ENCODE peak calls at places on chromosome 17, in six cellular contexts. G is MCF 10A, S is coronary artery, D is adrenal gland, T is transverse colon, H is WTC11. I is an unnamed sample.

GRCh38 chr17:33756021-33756420 is 462.9 kb upstream of the ASIC2 start:
- DNase-seq in D (no peak), T (no peak), H (no peak), S (peak; percentile 12), G (no peak), I (no peak)

GRCh38 chr17:7263071-7263800 is 958 bp upstream of the CLDN7 start:
- DNase-seq in G (peak; percentile 83), S (no peak), D (no peak), T (peak; percentile 95), H (peak; percentile 93), I (peak; percentile 68)

GRCh38 chr17:1111599-1112443 is 68.0 kb downstream of the ABR start:
- DNase-seq in D (peak; percentile 57), H (no peak), G (no peak), T (peak; percentile 55), S (peak; percentile 84), I (peak; percentile 63)

GRCh38 chr17:36004604-36005003 is 3.3 kb upstream of the CCL15 start:
- DNase-seq in H (no peak), G (no peak), T (no peak), S (no peak), D (no peak), I (no peak)

GRCh38 chr17:12667299-12667958 is 1.7 kb downstream of the MYOCD start:
- DNase-seq in H (peak; percentile 42), S (no peak), G (peak; percentile 51), D (no peak), T (peak; percentile 20), I (peak; percentile 38)

GRCh38 chr17:57578608-57578990 is 166.5 kb downstream of the CCDC182 start:
- DNase-seq in G (no peak), S (no peak), T (no peak), D (no peak), H (no peak), I (no peak)

GRCh38 chr17:67244621-67245072 is 349 bp downstream of the HELZ start:
- DNase-seq in T (peak; percentile 19), G (no peak), D (peak; percentile 28), H (peak; percentile 23), S (no peak), I (peak; percentile 21)

GRCh38 chr17:45339646-45340605 is 23.1 kb upstream of the MAP3K14 start:
- DNase-seq in S (peak; percentile 41), G (no peak), T (no peak), D (no peak), H (no peak), I (no peak)

GRCh38 chr17:1573932-1574696 is 11.5 kb upstream of the PITPNA start:
- DNase-seq in T (peak; percentile 89), H (peak; percentile 87), D (peak; percentile 84), S (peak; percentile 92), G (peak; percentile 87), I (peak; percentile 89)

GRCh38 chr17:7839890-7840260 is 5.9 kb downstream of the KDM6B start:
- DNase-seq in S (peak; percentile 68), H (no peak), D (peak; percentile 7), T (no peak), G (peak; percentile 25), I (no peak)

GRCh38 chr17:27430383-27430840 is 25.8 kb upstream of the KSR1 start:
- DNase-seq in G (no peak), D (no peak), S (no peak), T (no peak), H (no peak), I (no peak)

GRCh38 chr17:19363460-19364035 is 1.0 kb upstream of the B9D1 start:
- DNase-seq in D (no peak), T (no peak), S (no peak), G (no peak), H (no peak), I (no peak)

GRCh38 chr17:58541249-58541648 is 26.8 kb upstream of the MTMR4 start:
- DNase-seq in D (no peak), G (peak; percentile 24), H (peak; percentile 42), T (no peak), S (no peak), I (no peak)

GRCh38 chr17:79711715-79712305 is 18.9 kb upstream of the ENPP7 start:
- DNase-seq in G (peak; percentile 78), D (no peak), T (no peak), H (peak; percentile 44), S (no peak), I (no peak)

GRCh38 chr17:50765454-50766221 is 1.7 kb downstream of the ANKRD40CL start:
- DNase-seq in H (no peak), G (no peak), T (peak; percentile 77), S (no peak), D (no peak), I (no peak)

GRCh38 chr17:48240562-48241130 is 133.1 kb downstream of the SNX11 start:
- DNase-seq in D (no peak), T (no peak), S (no peak), H (no peak), G (no peak), I (no peak)

GRCh38 chr17:18258356-18259038 is at the start of gene FLII:
- DNase-seq in H (peak; percentile 60), T (peak; percentile 71), G (peak; percentile 59), S (no peak), D (peak; percentile 53), I (peak; percentile 50)

GRCh38 chr17:57271821-57272220 is 15.5 kb downstream of the MSI2 start:
- DNase-seq in S (no peak), H (no peak), T (no peak), G (no peak), D (peak; percentile 9), I (no peak)

GRCh38 chr17:1110844-1111598 is 68.8 kb downstream of the ABR start:
- DNase-seq in S (peak; percentile 95), T (peak; percentile 79), H (no peak), D (peak; percentile 81), G (peak; percentile 94), I (peak; percentile 84)

GRCh38 chr17:55198690-55199370 is 65.9 kb upstream of the HLF start:
- DNase-seq in D (no peak), H (no peak), S (no peak), T (no peak), G (no peak), I (no peak)

GRCh38 chr17:58504826-58505351 is 9.5 kb downstream of the MTMR4 start:
- DNase-seq in H (no peak), S (no peak), T (peak; percentile 27), G (no peak), D (no peak), I (no peak)

GRCh38 chr17:49971848-49972485 is 3.0 kb downstream of the DLX4 start:
- DNase-seq in T (no peak), H (peak; percentile 43), D (peak; percentile 26), G (no peak), S (no peak), I (no peak)

GRCh38 chr17:71071837-71072236 is 902.5 kb downstream of the KCNJ2 start:
- DNase-seq in H (no peak), G (peak; percentile 95), S (no peak), D (peak; percentile 64), T (no peak), I (peak; percentile 80)

GRCh38 chr17:52148969-52149351 is 9.6 kb downstream of the CA10 start:
- DNase-seq in G (peak; percentile 88), T (no peak), S (no peak), H (no peak), D (no peak), I (peak; percentile 75)

GRCh38 chr17:69722518-69722917 is 308.0 kb downstream of the MAP2K6 start:
- DNase-seq in H (no peak), D (no peak), T (no peak), G (no peak), S (no peak), I (no peak)

GRCh38 chr17:37558299-37558698 is 50.9 kb downstream of the SYNRG start:
- DNase-seq in D (no peak), H (no peak), T (no peak), S (no peak), G (no peak), I (no peak)
- TF ChIP-seq CTCF in D (no peak), H (no peak), T (no peak), S (no peak), G (no peak), I (no peak)

GRCh38 chr17:5838661-5839300 is 231.4 kb upstream of the WSCD1 start:
- DNase-seq in D (no peak), T (no peak), G (no peak), H (peak; percentile 48), S (no peak), I (no peak)
- TF ChIP-seq CTCF in D (no peak), T (no peak), G (no peak), H (no peak), S (no peak), I (no peak)

GRCh38 chr17:78488867-78489634 is 88.1 kb downstream of the DNAH17 start:
- DNase-seq in T (no peak), D (no peak), S (no peak), G (peak; percentile 3), H (no peak), I (no peak)
- TF ChIP-seq CTCF in T (no peak), D (no peak), S (no peak), G (no peak), H (no peak), I (no peak)

DNA sequence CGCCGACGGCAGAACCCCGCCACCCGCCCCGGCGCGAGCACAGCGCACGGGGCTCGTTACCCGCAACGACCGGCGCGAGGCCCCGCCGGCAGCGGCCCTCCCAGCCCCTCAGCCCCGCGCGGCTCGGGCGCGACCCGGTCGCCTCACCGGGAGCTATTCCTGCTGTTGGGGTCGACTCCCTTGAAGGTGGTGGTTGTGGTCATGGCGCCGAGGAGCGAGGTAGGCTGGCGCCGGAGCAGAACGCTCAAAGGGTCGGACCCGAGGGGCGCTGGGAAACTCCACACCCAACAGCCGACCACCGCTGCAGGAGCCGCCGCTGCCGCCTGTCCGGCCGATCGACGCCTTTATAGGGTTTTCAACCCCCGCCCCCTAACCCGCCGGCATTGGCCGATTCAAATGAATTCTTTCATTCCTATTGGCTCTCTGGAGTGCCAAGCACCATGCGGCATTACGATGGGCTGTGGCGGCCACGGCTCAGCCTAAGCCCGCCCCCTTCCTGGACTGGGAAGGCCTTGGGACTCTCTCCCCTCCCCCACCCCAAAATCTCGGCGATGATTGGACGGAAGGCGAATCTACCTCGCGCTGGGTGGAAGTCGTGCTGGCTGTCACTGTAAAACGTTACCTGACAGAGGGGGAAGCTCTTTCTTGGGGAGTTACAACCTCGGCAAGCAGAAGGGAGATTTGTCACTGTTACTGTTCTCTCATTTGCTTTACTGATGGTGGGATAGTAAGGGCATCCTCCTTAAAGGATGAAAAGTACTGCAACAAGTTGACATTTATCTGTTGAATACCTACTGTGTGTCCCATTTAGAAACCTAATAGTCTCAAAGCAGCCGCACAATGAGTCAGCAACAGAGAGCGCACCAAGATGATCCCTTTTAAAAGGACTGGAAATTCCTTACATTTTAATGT is at the start of gene JPT1:
- DNase-seq in D (peak; percentile 99), G (peak; percentile 99), T (peak; percentile 99), S (peak; percentile 98), H (peak; percentile 99), I (peak; percentile 98)
- TF ChIP-seq CTCF in D (no peak), G (no peak), T (no peak), S (no peak), H (no peak), I (no peak)

I was measured in Calu3.